ENCODE peak calls at places on chromosomes 2 and 18, in seven cellular contexts. T is T-cell, B is mucosa of gallbladder, D is HEK293T, F is GM12865, Q is T-helper 2 cell, V is T1000. J is an unnamed sample.

GRCh38 chr2:101704046-101704466 is 6.5 kb downstream of the MAP4K4 start:
- DNase-seq in T (no peak), B (no peak), D (no peak), F (peak; percentile 41), Q (peak; percentile 53), V (no peak), J (peak; percentile 73)

GRCh38 chr18:45365835-45366234 is 249.4 kb upstream of the SLC14A2 start:
- DNase-seq in T (no peak), B (no peak), D (no peak), F (no peak), Q (no peak), V (no peak), J (no peak)

GRCh38 chr2:238504181-238504711 is 77.5 kb downstream of the ASB1 start:
- DNase-seq in T (no peak), B (no peak), D (no peak), F (no peak), Q (no peak), V (no peak), J (no peak)

GRCh38 chr2:160387558-160388262 is 105.9 kb downstream of the RBMS1 start:
- DNase-seq in T (no peak), B (peak; percentile 71), D (no peak), F (no peak), Q (no peak), V (no peak), J (peak; percentile 93)

GRCh38 chr2:224145751-224146355 is 106.8 kb upstream of the SERPINE2 start:
- DNase-seq in T (no peak), B (no peak), D (no peak), F (no peak), Q (no peak), V (no peak), J (peak; percentile 50)

GRCh38 chr2:173355132-173355865 is 627 bp downstream of the CDCA7 start:
- DNase-seq in T (peak; percentile 7), B (no peak), D (peak; percentile 48), F (peak; percentile 81), Q (peak; percentile 83), V (peak; percentile 49), J (peak; percentile 27)

GRCh38 chr2:10133007-10133647 is 10.6 kb downstream of the RRM2 start:
- DNase-seq in T (no peak), B (no peak), D (no peak), F (no peak), Q (no peak), V (no peak), J (no peak)

GRCh38 chr2:144520718-144521487 is 984 bp upstream of the ZEB2 start:
- DNase-seq in T (no peak), B (no peak), D (no peak), F (no peak), Q (no peak), V (no peak), J (peak; percentile 87)

GRCh38 chr2:41791523-41791922 is 256.3 kb upstream of the PKDCC start:
- DNase-seq in T (no peak), B (peak; percentile 38), D (peak; percentile 22), F (peak; percentile 39), Q (peak; percentile 22), V (no peak), J (peak; percentile 1)

GRCh38 chr2:229501051-229501794 is 213.1 kb downstream of the DNER start:
- DNase-seq in T (no peak), B (no peak), D (no peak), F (no peak), Q (no peak), V (no peak), J (no peak)

GRCh38 chr2:42967959-42968674 is 175.7 kb upstream of the HAAO start:
- DNase-seq in T (no peak), B (peak; percentile 52), D (no peak), F (no peak), Q (no peak), V (no peak), J (peak; percentile 94)

GRCh38 chr2:36058076-36058475 is 297.5 kb upstream of the CRIM1 start:
- DNase-seq in T (no peak), B (no peak), D (no peak), F (no peak), Q (no peak), V (no peak), J (no peak)

GRCh38 chr2:85873679-85874078 is 15.1 kb downstream of the ST3GAL5 start:
- DNase-seq in T (no peak), B (no peak), D (no peak), F (no peak), Q (no peak), V (no peak), J (no peak)

GRCh38 chr2:17996978-17997377 is 118.5 kb downstream of the KCNS3 start:
- DNase-seq in T (no peak), B (no peak), D (no peak), F (no peak), Q (no peak), V (no peak), J (no peak)

GRCh38 chr2:219497495-219498279 is 1.0 kb upstream of the GMPPA start:
- DNase-seq in T (no peak), B (peak; percentile 86), D (peak; percentile 33), F (peak; percentile 64), Q (peak; percentile 39), V (peak; percentile 36), J (peak; percentile 60)

GRCh38 chr18:25786778-25787177 is 303.6 kb downstream of the SS18 start:
- DNase-seq in T (no peak), B (no peak), D (no peak), F (no peak), Q (no peak), V (peak; percentile 53), J (peak; percentile 10)

GRCh38 chr2:28452534-28453081 is 43.3 kb upstream of the PLB1 start:
- DNase-seq in T (peak; percentile 81), B (peak; percentile 73), D (peak; percentile 81), F (peak; percentile 60), Q (peak; percentile 65), V (peak; percentile 44), J (peak; percentile 13)

GRCh38 chr2:108965540-108966299 is 23.3 kb downstream of the EDAR start:
- DNase-seq in T (peak; percentile 62), B (no peak), D (no peak), F (no peak), Q (no peak), V (no peak), J (no peak)